ENCODE peak calls at places on chromosomes 12 and 14, in four cellular contexts. B is body of pancreas, N is AG04450, R is type B pancreatic cell. D is an unnamed sample.

GRCh38 chr12:95173392-95174251 is 43.6 kb downstream of the FGD6 start:
- DNase-seq in N (peak), B (peak), R (no peak), D (no peak)

GRCh38 chr12:51622564-51622963 is 31.5 kb downstream of the SCN8A start:
- DNase-seq in R (no peak), B (no peak), N (no peak), D (no peak)

GRCh38 chr14:19851365-19851764 is 23.6 kb upstream of the OR4K2 start:
- DNase-seq in R (no peak), B (no peak), N (no peak), D (no peak)

GRCh38 chr14:61406198-61406597 is 84.8 kb downstream of the PRKCH start:
- DNase-seq in R (no peak), B (no peak), N (no peak), D (no peak)

GRCh38 chr12:52230364-52231281 is 2.4 kb upstream of the KRT7 start:
- DNase-seq in N (no peak), B (peak), R (no peak), D (peak)

GRCh38 chr12:100464529-100464928 is 9.1 kb upstream of the NR1H4 start:
- DNase-seq in R (no peak), N (no peak), B (no peak), D (no peak)

GRCh38 chr12:6554168-6554989 is 1.5 kb downstream of the IFFO1 start:
- DNase-seq in N (no peak), R (no peak), B (peak), D (no peak)

GRCh38 chr12:128424931-128425431 is 158.0 kb downstream of the TMEM132C start:
- DNase-seq in N (no peak), B (no peak), R (no peak), D (no peak)

GRCh38 chr12:76927170-76927784 is 48.5 kb upstream of the CSRP2 start:
- DNase-seq in B (peak), R (no peak), N (no peak), D (no peak)

GRCh38 chr12:102950107-102950949 is 7.1 kb upstream of the ASCL1 start:
- DNase-seq in B (peak), N (no peak), R (no peak), D (no peak)

GRCh38 chr14:79578470-79578869 is 632.8 kb downstream of the DIO2 start:
- DNase-seq in N (no peak), R (no peak), B (no peak), D (no peak)

GRCh38 chr12:108394196-108394595 is 55.1 kb upstream of the CMKLR1 start:
- DNase-seq in B (no peak), N (no peak), R (no peak), D (no peak)

GRCh38 chr12:80979821-80980220 is 42.1 kb upstream of the LIN7A start:
- DNase-seq in R (no peak), N (no peak), B (no peak), D (no peak)

GRCh38 chr14:103260629-103261124 is 73.4 kb upstream of the EIF5 start:
- DNase-seq in B (peak), N (no peak), R (no peak), D (no peak)

GRCh38 chr12:51941011-51941561 is 10.4 kb upstream of the ACVR1B start:
- DNase-seq in R (no peak), N (peak), B (no peak), D (no peak)

GRCh38 chr12:127533353-127533752 is 733.6 kb upstream of the TMEM132C start:
- DNase-seq in N (no peak), B (no peak), R (no peak), D (no peak)

GRCh38 chr12:31323466-31324115 is 2.4 kb downstream of the SINHCAF start:
- DNase-seq in R (no peak), N (no peak), B (no peak), D (no peak)

GRCh38 chr12:44076892-44077291 is 241.0 kb downstream of the TMEM117 start:
- DNase-seq in B (no peak), R (no peak), N (no peak), D (no peak)

GRCh38 chr14:68877993-68878575 is 85.2 kb upstream of the ZFP36L1 start:
- DNase-seq in B (no peak), R (no peak), N (no peak), D (no peak)

GRCh38 chr14:60164717-60165546 is at the start of gene DHRS7:
- DNase-seq in N (peak), B (peak), R (peak), D (peak)

GRCh38 chr12:52050771-52051541 is at the start of gene NR4A1:
- DNase-seq in B (peak), N (peak), R (peak), D (no peak)

GRCh38 chr14:76235628-76236027 is 83.9 kb downstream of the GPATCH2L start:
- DNase-seq in B (no peak), R (no peak), N (no peak), D (no peak)

GRCh38 chr14:105093426-105094192 is 28.4 kb upstream of the GPR132 start:
- DNase-seq in R (peak), B (peak), N (no peak), D (peak)
- TF ChIP-seq CTCF in R (peak), B (peak), N (peak), D (peak)

GRCh38 chr14:96056509-96057422 is 17.6 kb downstream of the C14orf132 start:
- DNase-seq in N (no peak), B (no peak), R (no peak), D (no peak)
- TF ChIP-seq CTCF in N (no peak), B (no peak), R (no peak), D (peak)

GRCh38 chr12:93419388-93420034 is 22.2 kb downstream of the UBE2N start:
- DNase-seq in R (no peak), B (no peak), N (no peak), D (no peak)
- TF ChIP-seq CTCF in R (peak), B (peak), N (peak), D (peak)

DNA sequence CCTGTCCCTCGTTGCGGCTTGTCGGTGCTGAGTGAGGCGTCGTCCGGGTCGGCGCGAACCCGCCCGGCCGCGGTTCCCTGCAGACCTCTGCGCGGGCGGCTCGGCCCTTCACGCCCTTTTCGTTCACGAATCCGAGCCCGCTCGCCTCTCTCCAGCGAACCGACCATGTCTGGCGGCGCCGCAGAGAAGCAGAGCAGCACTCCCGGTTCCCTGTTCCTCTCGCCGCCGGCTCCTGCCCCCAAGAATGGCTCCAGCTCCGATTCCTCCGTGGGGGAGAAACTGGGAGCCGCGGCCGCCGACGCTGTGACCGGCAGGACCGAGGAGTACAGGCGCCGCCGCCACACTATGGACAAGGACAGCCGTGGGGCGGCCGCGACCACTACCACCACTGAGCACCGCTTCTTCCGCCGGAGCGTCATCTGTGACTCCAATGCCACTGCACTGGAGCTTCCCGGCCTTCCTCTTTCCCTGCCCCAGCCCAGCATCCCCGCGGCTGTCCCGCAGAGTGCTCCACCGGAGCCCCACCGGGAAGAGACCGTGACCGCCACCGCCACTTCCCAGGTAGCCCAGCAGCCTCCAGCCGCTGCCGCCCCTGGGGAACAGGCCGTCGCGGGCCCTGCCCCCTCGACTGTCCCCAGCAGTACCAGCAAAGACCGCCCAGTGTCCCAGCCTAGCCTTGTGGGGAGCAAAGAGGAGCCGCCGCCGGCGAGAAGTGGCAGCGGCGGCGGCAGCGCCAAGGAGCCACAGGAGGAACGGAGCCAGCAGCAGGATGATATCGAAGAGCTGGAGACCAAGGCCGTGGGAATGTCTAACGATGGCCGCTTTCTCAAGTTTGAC is 1.2 kb downstream of the WNK1 start:
- DNase-seq in N (no peak), R (no peak), B (peak), D (no peak)
- TF ChIP-seq CTCF in N (no peak), R (no peak), B (peak), D (no peak)